ENCODE peak calls at places on chromosomes 12 and 14, in four cellular contexts. T, I, J and Q are unnamed samples.

GRCh38 chr12:49966511-49967041 is 4.9 kb downstream of the AQP5 start:
- DNase-seq in I (no peak), T (no peak), J (no peak), Q (no peak)

GRCh38 chr12:98744692-98745091 is 99.6 kb downstream of the APAF1 start:
- DNase-seq in J (no peak), I (no peak), T (no peak), Q (no peak)

GRCh38 chr14:24224618-24225071 is 7.5 kb downstream of the NEDD8 start:
- DNase-seq in T (no peak), J (no peak), I (peak), Q (peak)

GRCh38 chr14:104940526-104941150 is 16.0 kb downstream of the PLD4 start:
- DNase-seq in I (no peak), T (no peak), J (no peak), Q (peak)

GRCh38 chr12:97805086-97805485 is 342.5 kb downstream of the RMST start:
- DNase-seq in J (no peak), I (no peak), T (no peak), Q (no peak)

GRCh38 chr12:131852551-131853299 is 24.5 kb downstream of the MMP17 start:
- DNase-seq in I (no peak), J (no peak), T (no peak), Q (peak)

GRCh38 chr12:132545955-132546354 is 56.0 kb downstream of the FBRSL1 start:
- DNase-seq in I (no peak), J (no peak), T (no peak), Q (no peak)

GRCh38 chr12:113407931-113408585 is 4.4 kb upstream of the SDS start:
- DNase-seq in I (peak), T (no peak), J (peak), Q (peak)

GRCh38 chr14:21205678-21206581 is 50.1 kb upstream of the OR5AU1 start:
- DNase-seq in I (no peak), J (no peak), T (no peak), Q (no peak)

GRCh38 chr12:110289021-110289710 is 8.1 kb downstream of the ATP2A2 start:
- DNase-seq in J (no peak), I (no peak), T (no peak), Q (no peak)

GRCh38 chr14:86334355-86334754 is 804.4 kb downstream of the FLRT2 start:
- DNase-seq in I (no peak), T (no peak), J (no peak), Q (no peak)

GRCh38 chr12:19151298-19151697 is 21.8 kb downstream of the PLEKHA5 start:
- DNase-seq in J (no peak), T (no peak), I (peak), Q (peak)

GRCh38 chr12:6925543-6926279 is 2.0 kb upstream of the ATN1 start:
- DNase-seq in I (no peak), J (peak), T (no peak), Q (peak)

GRCh38 chr12:110741795-110742717 is 635 bp downstream of the PPP1CC start:
- DNase-seq in I (no peak), T (no peak), J (no peak), Q (peak)

GRCh38 chr12:98856897-98857540 is 211.9 kb downstream of the APAF1 start:
- DNase-seq in I (peak), J (no peak), T (no peak), Q (no peak)

GRCh38 chr12:18345021-18345735 is 83.9 kb downstream of the PIK3C2G start:
- DNase-seq in J (no peak), I (peak), T (no peak), Q (peak)